ENCODE peak calls at places on chromosomes 12 and 14, in seven cellular contexts. B is NCI-H2029 treated with DMSO at 0.1 percent for 48 hours; H is A549; L is hepatocyte; Q is right lobe of liver; W is activated CD8-positive, alpha-beta T cell treated with anti-CD3 and anti-CD28 coated beads, Interleukin-2, amount 10 ng/mL, durations not matched to agents 7 days and 5 days; T is mesendoderm. M is an unnamed sample.

GRCh38 chr14:75522224-75522764 is at the start of gene BATF:
- DNase-seq in Q (no peak), H (no peak), W (peak), T (no peak), B (no peak), L (no peak), M (no peak)

GRCh38 chr12:95459310-95459709 is 14.6 kb upstream of the METAP2 start:
- DNase-seq in B (no peak), L (no peak), T (no peak), H (no peak), Q (no peak), W (no peak), M (no peak)

GRCh38 chr14:37116933-37117844 is 55.2 kb downstream of the SLC25A21 start:
- DNase-seq in T (peak), H (peak), W (no peak), Q (no peak), L (peak), B (no peak), M (no peak)

GRCh38 chr14:50497351-50497750 is 35.0 kb downstream of the MAP4K5 start:
- DNase-seq in Q (no peak), T (no peak), L (no peak), H (no peak), W (no peak), B (no peak), M (no peak)

GRCh38 chr14:69451941-69452340 is 32.6 kb upstream of the PLEKHD1 start:
- DNase-seq in T (no peak), W (no peak), H (no peak), B (no peak), L (no peak), Q (no peak), M (no peak)

GRCh38 chr12:118164798-118165486 is 29.0 kb downstream of the PEBP1 start:
- DNase-seq in B (no peak), H (peak), W (no peak), L (peak), Q (no peak), T (peak), M (peak)

GRCh38 chr14:102424923-102425322 is 62.2 kb downstream of the TECPR2 start:
- DNase-seq in B (no peak), Q (no peak), T (no peak), W (no peak), L (no peak), H (no peak), M (no peak)

GRCh38 chr14:36981832-36982528 is 190.4 kb downstream of the SLC25A21 start:
- DNase-seq in H (peak), Q (no peak), L (no peak), W (no peak), B (no peak), T (no peak), M (no peak)

GRCh38 chr12:121110211-121110940 is 22.3 kb upstream of the P2RX7 start:
- DNase-seq in L (peak), B (peak), T (peak), W (peak), H (peak), Q (peak), M (peak)

GRCh38 chr12:111410229-111411186 is 4.8 kb downstream of the SH2B3 start:
- DNase-seq in W (no peak), T (no peak), B (no peak), L (no peak), Q (no peak), H (no peak), M (peak)

GRCh38 chr14:36690301-36691020 is 28.8 kb downstream of the PAX9 start:
- DNase-seq in W (no peak), H (peak), L (no peak), T (peak), B (no peak), Q (no peak), M (no peak)

GRCh38 chr14:49955013-49955412 is 62.1 kb downstream of the ARF6 start:
- DNase-seq in T (no peak), W (no peak), Q (no peak), L (no peak), H (no peak), B (no peak), M (no peak)

GRCh38 chr14:103356151-103356766 is 22.2 kb downstream of the EIF5 start:
- DNase-seq in W (no peak), T (no peak), Q (no peak), H (no peak), B (no peak), L (no peak), M (no peak)

GRCh38 chr12:57592551-57593165 is 1.7 kb downstream of the PIP4K2C start:
- DNase-seq in B (no peak), W (no peak), L (no peak), H (no peak), Q (no peak), T (no peak), M (no peak)

GRCh38 chr12:1346126-1346525 is 248.3 kb downstream of the FBXL14 start:
- DNase-seq in W (no peak), B (no peak), T (no peak), H (no peak), Q (no peak), L (no peak), M (no peak)

GRCh38 chr12:76020281-76020680 is 11.3 kb downstream of the PHLDA1 start:
- DNase-seq in L (no peak), B (no peak), Q (no peak), T (peak), H (peak), W (peak), M (peak)

GRCh38 chr12:109460538-109460937 is 16.6 kb downstream of the KCTD10 start:
- DNase-seq in L (no peak), Q (peak), B (no peak), W (no peak), T (no peak), H (no peak), M (peak)

GRCh38 chr12:92403210-92404175 is 257.8 kb upstream of the BTG1 start:
- DNase-seq in Q (no peak), W (peak), H (no peak), T (peak), L (no peak), B (no peak), M (no peak)

GRCh38 chr12:42686514-42687172 is 97.1 kb upstream of the PRICKLE1 start:
- DNase-seq in H (no peak), W (no peak), T (no peak), B (no peak), Q (no peak), L (no peak), M (no peak)

GRCh38 chr12:127280393-127281275 is 986.3 kb upstream of the TMEM132C start:
- DNase-seq in W (peak), T (peak), B (no peak), Q (peak), L (peak), H (peak), M (peak)

GRCh38 chr12:61857968-61858367 is 402.2 kb upstream of the USP15 start:
- DNase-seq in B (no peak), Q (no peak), T (peak), H (no peak), W (no peak), L (no peak), M (no peak)

GRCh38 chr12:130919115-130919514 is 34.6 kb upstream of the ADGRD1 start:
- DNase-seq in H (no peak), B (no peak), L (no peak), Q (no peak), T (no peak), W (no peak), M (no peak)

GRCh38 chr14:30267141-30267540 is 291.8 kb upstream of the G2E3 start:
- DNase-seq in L (no peak), H (no peak), B (no peak), Q (no peak), W (no peak), T (no peak), M (no peak)

GRCh38 chr12:96368233-96368632 is 32.0 kb downstream of the CDK17 start:
- DNase-seq in W (no peak), Q (peak), T (peak), B (peak), H (no peak), L (no peak), M (no peak)

GRCh38 chr12:118330421-118331018 is 42.2 kb downstream of the TAOK3 start:
- DNase-seq in B (no peak), H (no peak), Q (no peak), W (no peak), T (no peak), L (peak), M (no peak)

GRCh38 chr12:116263431-116263830 is 14.1 kb downstream of the MED13L start:
- DNase-seq in Q (no peak), T (no peak), L (no peak), H (no peak), B (no peak), W (no peak), M (no peak)

GRCh38 chr14:104614126-104614812 is 9.7 kb upstream of the TMEM179 start:
- DNase-seq in H (no peak), W (no peak), L (no peak), T (no peak), B (no peak), Q (no peak), M (no peak)

GRCh38 chr12:108720757-108721514 is 10.4 kb downstream of the CORO1C start:
- DNase-seq in H (no peak), T (peak), B (no peak), W (no peak), Q (no peak), L (no peak), M (peak)

GRCh38 chr12:127655691-127656090 is 611.3 kb upstream of the TMEM132C start:
- DNase-seq in H (no peak), B (no peak), W (no peak), L (no peak), Q (no peak), T (no peak), M (no peak)

GRCh38 chr12:52391618-52392002 is 6.2 kb upstream of the KRT84 start:
- DNase-seq in L (peak), B (peak), Q (no peak), W (no peak), T (no peak), H (peak), M (no peak)

GRCh38 chr12:108333898-108334699 is 5.0 kb downstream of the CMKLR1 start:
- DNase-seq in W (no peak), Q (no peak), B (no peak), L (no peak), T (peak), H (no peak), M (no peak)

GRCh38 chr14:22715186-22715812 is 51.2 kb upstream of the OXA1L start:
- DNase-seq in T (peak), L (no peak), H (no peak), W (no peak), B (no peak), Q (no peak), M (no peak)

GRCh38 chr14:92670177-92670576 is 78.2 kb downstream of the LGMN start:
- DNase-seq in B (no peak), T (no peak), H (peak), W (no peak), L (no peak), Q (no peak), M (no peak)